ENCODE peak calls at places on chromosomes 2 and 18, in ten cellular contexts. One of them, this sample, is unnamed.

GRCh38 chr2:99971326-99971965 is 170.9 kb downstream of the AFF3 start:
- DNase-seq in B cell: no peak
- DNase-seq in OCI-LY7: no peak
- DNase-seq in T follicular helper cell: no peak
- DNase-seq in mesothelial cell of epicardium: no peak
- DNase-seq in nephron progenitor cell: no peak
- DNase-seq in fibroblast of lung: peak
- DNase-seq in small intestine: no peak
- DNase-seq in activated CD4-positive, alpha-beta T cell treated with anti-CD3 and anti-CD28 coated beads, Interleukin-2, amount 50 U/mL, for 1 hour: no peak
- DNase-seq in GM20000: no peak
- DNase-seq in this sample: no peak

GRCh38 chr2:196079052-196079451 is 10.4 kb upstream of the DNAH7 start:
- DNase-seq in B cell: no peak
- DNase-seq in OCI-LY7: no peak
- DNase-seq in T follicular helper cell: no peak
- DNase-seq in mesothelial cell of epicardium: no peak
- DNase-seq in nephron progenitor cell: no peak
- DNase-seq in fibroblast of lung: no peak
- DNase-seq in small intestine: peak
- DNase-seq in activated CD4-positive, alpha-beta T cell treated with anti-CD3 and anti-CD28 coated beads, Interleukin-2, amount 50 U/mL, for 1 hour: no peak
- DNase-seq in GM20000: no peak
- DNase-seq in this sample: no peak

GRCh38 chr2:149467461-149467860 is 120.1 kb downstream of the MMADHC start:
- DNase-seq in B cell: no peak
- DNase-seq in OCI-LY7: no peak
- DNase-seq in T follicular helper cell: no peak
- DNase-seq in mesothelial cell of epicardium: no peak
- DNase-seq in nephron progenitor cell: no peak
- DNase-seq in fibroblast of lung: no peak
- DNase-seq in small intestine: no peak
- DNase-seq in activated CD4-positive, alpha-beta T cell treated with anti-CD3 and anti-CD28 coated beads, Interleukin-2, amount 50 U/mL, for 1 hour: no peak
- DNase-seq in GM20000: no peak
- DNase-seq in this sample: no peak

GRCh38 chr2:199929257-199929656 is 18.2 kb downstream of the C2orf69 start:
- DNase-seq in B cell: no peak
- DNase-seq in OCI-LY7: no peak
- DNase-seq in T follicular helper cell: no peak
- DNase-seq in mesothelial cell of epicardium: no peak
- DNase-seq in nephron progenitor cell: no peak
- DNase-seq in fibroblast of lung: no peak
- DNase-seq in small intestine: no peak
- DNase-seq in activated CD4-positive, alpha-beta T cell treated with anti-CD3 and anti-CD28 coated beads, Interleukin-2, amount 50 U/mL, for 1 hour: no peak
- DNase-seq in GM20000: no peak
- DNase-seq in this sample: no peak

GRCh38 chr2:176753752-176754474 is 458.7 kb upstream of the HNRNPA3 start:
- DNase-seq in B cell: no peak
- DNase-seq in OCI-LY7: peak
- DNase-seq in T follicular helper cell: no peak
- DNase-seq in mesothelial cell of epicardium: no peak
- DNase-seq in nephron progenitor cell: no peak
- DNase-seq in fibroblast of lung: no peak
- DNase-seq in small intestine: no peak
- DNase-seq in activated CD4-positive, alpha-beta T cell treated with anti-CD3 and anti-CD28 coated beads, Interleukin-2, amount 50 U/mL, for 1 hour: no peak
- DNase-seq in GM20000: no peak
- DNase-seq in this sample: no peak

GRCh38 chr18:34718610-34719009 is 8.5 kb downstream of the DTNA start:
- DNase-seq in B cell: no peak
- DNase-seq in OCI-LY7: no peak
- DNase-seq in T follicular helper cell: no peak
- DNase-seq in mesothelial cell of epicardium: no peak
- DNase-seq in nephron progenitor cell: no peak
- DNase-seq in fibroblast of lung: no peak
- DNase-seq in small intestine: no peak
- DNase-seq in activated CD4-positive, alpha-beta T cell treated with anti-CD3 and anti-CD28 coated beads, Interleukin-2, amount 50 U/mL, for 1 hour: no peak
- DNase-seq in GM20000: no peak
- DNase-seq in this sample: no peak

GRCh38 chr2:66389651-66390131 is 45.2 kb upstream of the MEIS1 start:
- DNase-seq in B cell: no peak
- DNase-seq in OCI-LY7: no peak
- DNase-seq in T follicular helper cell: no peak
- DNase-seq in mesothelial cell of epicardium: no peak
- DNase-seq in nephron progenitor cell: no peak
- DNase-seq in fibroblast of lung: peak
- DNase-seq in small intestine: no peak
- DNase-seq in activated CD4-positive, alpha-beta T cell treated with anti-CD3 and anti-CD28 coated beads, Interleukin-2, amount 50 U/mL, for 1 hour: no peak
- DNase-seq in GM20000: no peak
- DNase-seq in this sample: no peak

GRCh38 chr2:221467610-221468009 is 104.5 kb downstream of the EPHA4 start:
- DNase-seq in B cell: no peak
- DNase-seq in OCI-LY7: no peak
- DNase-seq in T follicular helper cell: no peak
- DNase-seq in mesothelial cell of epicardium: no peak
- DNase-seq in nephron progenitor cell: no peak
- DNase-seq in fibroblast of lung: peak
- DNase-seq in small intestine: no peak
- DNase-seq in activated CD4-positive, alpha-beta T cell treated with anti-CD3 and anti-CD28 coated beads, Interleukin-2, amount 50 U/mL, for 1 hour: no peak
- DNase-seq in GM20000: no peak
- DNase-seq in this sample: no peak

GRCh38 chr2:207928079-207928478 is 97.2 kb downstream of the PLEKHM3 start:
- DNase-seq in B cell: no peak
- DNase-seq in OCI-LY7: no peak
- DNase-seq in T follicular helper cell: no peak
- DNase-seq in mesothelial cell of epicardium: no peak
- DNase-seq in nephron progenitor cell: no peak
- DNase-seq in fibroblast of lung: no peak
- DNase-seq in small intestine: no peak
- DNase-seq in activated CD4-positive, alpha-beta T cell treated with anti-CD3 and anti-CD28 coated beads, Interleukin-2, amount 50 U/mL, for 1 hour: no peak
- DNase-seq in GM20000: no peak
- DNase-seq in this sample: no peak

GRCh38 chr2:182504903-182505302 is 78.1 kb upstream of the PDE1A start:
- DNase-seq in B cell: no peak
- DNase-seq in OCI-LY7: no peak
- DNase-seq in T follicular helper cell: no peak
- DNase-seq in mesothelial cell of epicardium: no peak
- DNase-seq in nephron progenitor cell: no peak
- DNase-seq in fibroblast of lung: peak
- DNase-seq in small intestine: no peak
- DNase-seq in activated CD4-positive, alpha-beta T cell treated with anti-CD3 and anti-CD28 coated beads, Interleukin-2, amount 50 U/mL, for 1 hour: no peak
- DNase-seq in GM20000: no peak
- DNase-seq in this sample: no peak

GRCh38 chr2:189553689-189554088 is 26.9 kb downstream of the SLC40A1 start:
- DNase-seq in B cell: no peak
- DNase-seq in OCI-LY7: no peak
- DNase-seq in T follicular helper cell: no peak
- DNase-seq in mesothelial cell of epicardium: no peak
- DNase-seq in nephron progenitor cell: no peak
- DNase-seq in fibroblast of lung: no peak
- DNase-seq in small intestine: no peak
- DNase-seq in activated CD4-positive, alpha-beta T cell treated with anti-CD3 and anti-CD28 coated beads, Interleukin-2, amount 50 U/mL, for 1 hour: no peak
- DNase-seq in GM20000: no peak
- DNase-seq in this sample: no peak

GRCh38 chr2:160334028-160334729 is 134.1 kb upstream of the ITGB6 start:
- DNase-seq in B cell: no peak
- DNase-seq in OCI-LY7: no peak
- DNase-seq in T follicular helper cell: no peak
- DNase-seq in mesothelial cell of epicardium: no peak
- DNase-seq in nephron progenitor cell: no peak
- DNase-seq in fibroblast of lung: peak
- DNase-seq in small intestine: no peak
- DNase-seq in activated CD4-positive, alpha-beta T cell treated with anti-CD3 and anti-CD28 coated beads, Interleukin-2, amount 50 U/mL, for 1 hour: peak
- DNase-seq in GM20000: no peak
- DNase-seq in this sample: no peak

GRCh38 chr2:110848519-110848918 is 116.1 kb downstream of the ACOXL start:
- DNase-seq in B cell: no peak
- DNase-seq in OCI-LY7: no peak
- DNase-seq in T follicular helper cell: no peak
- DNase-seq in mesothelial cell of epicardium: no peak
- DNase-seq in nephron progenitor cell: no peak
- DNase-seq in fibroblast of lung: no peak
- DNase-seq in small intestine: no peak
- DNase-seq in activated CD4-positive, alpha-beta T cell treated with anti-CD3 and anti-CD28 coated beads, Interleukin-2, amount 50 U/mL, for 1 hour: no peak
- DNase-seq in GM20000: no peak
- DNase-seq in this sample: no peak

GRCh38 chr2:9995059-9995458 is 43.6 kb downstream of the GRHL1 start:
- DNase-seq in B cell: no peak
- DNase-seq in OCI-LY7: no peak
- DNase-seq in T follicular helper cell: no peak
- DNase-seq in mesothelial cell of epicardium: no peak
- DNase-seq in nephron progenitor cell: no peak
- DNase-seq in fibroblast of lung: no peak
- DNase-seq in small intestine: no peak
- DNase-seq in activated CD4-positive, alpha-beta T cell treated with anti-CD3 and anti-CD28 coated beads, Interleukin-2, amount 50 U/mL, for 1 hour: no peak
- DNase-seq in GM20000: no peak
- DNase-seq in this sample: no peak

GRCh38 chr2:20122864-20123263 is 71.4 kb upstream of the LAPTM4A start:
- DNase-seq in B cell: no peak
- DNase-seq in OCI-LY7: no peak
- DNase-seq in T follicular helper cell: no peak
- DNase-seq in mesothelial cell of epicardium: no peak
- DNase-seq in nephron progenitor cell: no peak
- DNase-seq in fibroblast of lung: no peak
- DNase-seq in small intestine: no peak
- DNase-seq in activated CD4-positive, alpha-beta T cell treated with anti-CD3 and anti-CD28 coated beads, Interleukin-2, amount 50 U/mL, for 1 hour: no peak
- DNase-seq in GM20000: no peak
- DNase-seq in this sample: no peak

GRCh38 chr18:63150942-63151421 is 168.6 kb downstream of the BCL2 start:
- DNase-seq in B cell: peak
- DNase-seq in OCI-LY7: no peak
- DNase-seq in T follicular helper cell: no peak
- DNase-seq in mesothelial cell of epicardium: no peak
- DNase-seq in nephron progenitor cell: no peak
- DNase-seq in fibroblast of lung: no peak
- DNase-seq in small intestine: no peak
- DNase-seq in activated CD4-positive, alpha-beta T cell treated with anti-CD3 and anti-CD28 coated beads, Interleukin-2, amount 50 U/mL, for 1 hour: no peak
- DNase-seq in GM20000: no peak
- DNase-seq in this sample: no peak

GRCh38 chr18:62518460-62519375 is 4.1 kb upstream of the ZCCHC2 start:
- DNase-seq in B cell: no peak
- DNase-seq in OCI-LY7: no peak
- DNase-seq in T follicular helper cell: no peak
- DNase-seq in mesothelial cell of epicardium: no peak
- DNase-seq in nephron progenitor cell: no peak
- DNase-seq in fibroblast of lung: peak
- DNase-seq in small intestine: no peak
- DNase-seq in activated CD4-positive, alpha-beta T cell treated with anti-CD3 and anti-CD28 coated beads, Interleukin-2, amount 50 U/mL, for 1 hour: no peak
- DNase-seq in GM20000: no peak
- DNase-seq in this sample: no peak

GRCh38 chr2:223950448-223951347 is 5.6 kb upstream of the WDFY1 start:
- DNase-seq in B cell: no peak
- DNase-seq in OCI-LY7: peak
- DNase-seq in T follicular helper cell: no peak
- DNase-seq in mesothelial cell of epicardium: no peak
- DNase-seq in nephron progenitor cell: no peak
- DNase-seq in fibroblast of lung: no peak
- DNase-seq in small intestine: peak
- DNase-seq in activated CD4-positive, alpha-beta T cell treated with anti-CD3 and anti-CD28 coated beads, Interleukin-2, amount 50 U/mL, for 1 hour: no peak
- DNase-seq in GM20000: no peak
- DNase-seq in this sample: no peak

GRCh38 chr2:11749646-11750349 is 3.4 kb downstream of the LPIN1 start:
- DNase-seq in B cell: peak
- DNase-seq in OCI-LY7: peak
- DNase-seq in T follicular helper cell: no peak
- DNase-seq in mesothelial cell of epicardium: no peak
- DNase-seq in nephron progenitor cell: no peak
- DNase-seq in fibroblast of lung: peak
- DNase-seq in small intestine: no peak
- DNase-seq in activated CD4-positive, alpha-beta T cell treated with anti-CD3 and anti-CD28 coated beads, Interleukin-2, amount 50 U/mL, for 1 hour: no peak
- DNase-seq in GM20000: peak
- DNase-seq in this sample: no peak

GRCh38 chr2:218815649-218816048 is 16.0 kb downstream of the PRKAG3 start:
- DNase-seq in B cell: no peak
- DNase-seq in OCI-LY7: no peak
- DNase-seq in T follicular helper cell: no peak
- DNase-seq in mesothelial cell of epicardium: no peak
- DNase-seq in nephron progenitor cell: no peak
- DNase-seq in fibroblast of lung: no peak
- DNase-seq in small intestine: no peak
- DNase-seq in activated CD4-positive, alpha-beta T cell treated with anti-CD3 and anti-CD28 coated beads, Interleukin-2, amount 50 U/mL, for 1 hour: no peak
- DNase-seq in GM20000: no peak
- DNase-seq in this sample: no peak

GRCh38 chr18:66457245-66457644 is 146.6 kb downstream of the CDH19 start:
- DNase-seq in B cell: no peak
- DNase-seq in OCI-LY7: no peak
- DNase-seq in T follicular helper cell: no peak
- DNase-seq in mesothelial cell of epicardium: no peak
- DNase-seq in nephron progenitor cell: no peak
- DNase-seq in fibroblast of lung: no peak
- DNase-seq in small intestine: no peak
- DNase-seq in activated CD4-positive, alpha-beta T cell treated with anti-CD3 and anti-CD28 coated beads, Interleukin-2, amount 50 U/mL, for 1 hour: no peak
- DNase-seq in GM20000: no peak
- DNase-seq in this sample: no peak

This sample was measured in lower lobe of right lung.